ENCODE peak calls at places on chromosomes 2 and 18, in six cellular contexts. Y is sigmoid colon, Q is AG04450, N is stomach, Z is IMR-90, X is fibroblast of lung. R is an unnamed sample.
A peak's percentile ranks its signal among the peaks of the same experiment; 100 is the strongest.

GRCh38 chr18:48132993-48133674 is 202.7 kb upstream of the SMAD2 start:
- DNase-seq in Y (no peak), Q (no peak), N (no peak), Z (no peak), X (peak; percentile 5), R (no peak)

GRCh38 chr2:238434846-238435751 is 8.4 kb downstream of the ASB1 start:
- DNase-seq in Y (no peak), N (no peak), Z (no peak), Q (no peak), X (no peak), R (no peak)

GRCh38 chr2:119692954-119693353 is 14.0 kb downstream of the TMEM177 start:
- DNase-seq in Y (peak; percentile 45), Z (no peak), N (no peak), Q (no peak), X (no peak), R (no peak)

GRCh38 chr2:233236820-233237589 is 14.5 kb upstream of the ATG16L1 start:
- DNase-seq in Z (no peak), Q (no peak), N (no peak), Y (no peak), X (no peak), R (no peak)

GRCh38 chr18:34153711-34154110 is 71.0 kb downstream of the NOL4 start:
- DNase-seq in X (peak; percentile 24), Y (no peak), Q (no peak), Z (peak; percentile 16), N (no peak), R (no peak)

GRCh38 chr2:83394134-83394965 is 1064.7 kb downstream of the SUCLG1 start:
- DNase-seq in Y (no peak), Q (no peak), N (no peak), X (no peak), Z (no peak), R (no peak)

GRCh38 chr2:30234180-30234971 is 3.0 kb downstream of the LBH start:
- DNase-seq in Q (peak; percentile 83), Z (peak; percentile 96), Y (peak; percentile 77), N (peak; percentile 35), X (peak; percentile 98), R (no peak)

GRCh38 chr2:102185347-102185746 is 1.5 kb upstream of the IL1RL2 start:
- DNase-seq in X (no peak), Q (no peak), N (no peak), Z (no peak), Y (no peak), R (no peak)

GRCh38 chr2:25606892-25607291 is 66.5 kb downstream of the DTNB start:
- DNase-seq in Q (no peak), Y (no peak), N (no peak), Z (peak; percentile 41), X (peak; percentile 22), R (no peak)

GRCh38 chr18:10153924-10154635 is 240.3 kb downstream of the VAPA start:
- DNase-seq in X (no peak), Q (no peak), Z (no peak), N (no peak), Y (no peak), R (no peak)

GRCh38 chr2:68000170-68000825 is 62.5 kb downstream of the C1D start:
- DNase-seq in Q (no peak), N (no peak), Y (no peak), Z (peak; percentile 59), X (peak; percentile 61), R (no peak)

GRCh38 chr2:201936817-201937216 is 96.8 kb upstream of the FZD7 start:
- DNase-seq in Z (no peak), Y (no peak), Q (no peak), X (no peak), N (no peak), R (no peak)

GRCh38 chr18:39406941-39407340 is 1841.3 kb upstream of the CELF4 start:
- DNase-seq in X (no peak), N (no peak), Q (no peak), Z (no peak), Y (no peak), R (no peak)

GRCh38 chr2:150088538-150088937 is 398.9 kb downstream of the RND3 start:
- DNase-seq in X (peak; percentile 36), Q (no peak), Y (no peak), N (no peak), Z (peak; percentile 15), R (no peak)

GRCh38 chr18:45526120-45526841 is 89.0 kb upstream of the SLC14A2 start:
- DNase-seq in X (peak; percentile 71), Z (no peak), N (no peak), Q (no peak), Y (no peak), R (no peak)

GRCh38 chr18:69774831-69775230 is 172.8 kb downstream of the CD226 start:
- DNase-seq in N (no peak), Z (peak; percentile 16), Q (no peak), X (no peak), Y (no peak), R (no peak)

GRCh38 chr2:238061310-238062202 is 755 bp downstream of the SCLY start:
- DNase-seq in Q (no peak), Y (peak; percentile 76), Z (peak; percentile 33), N (no peak), X (peak; percentile 34), R (no peak)

GRCh38 chr2:65128297-65129190 is 1.4 kb downstream of the RAB1A start:
- DNase-seq in Q (no peak), Y (no peak), Z (peak; percentile 45), X (peak; percentile 62), N (peak; percentile 53), R (no peak)

GRCh38 chr2:112121682-112122254 is 16.4 kb upstream of the FBLN7 start:
- DNase-seq in Y (no peak), Q (peak; percentile 18), Z (peak; percentile 66), N (no peak), X (peak; percentile 44), R (no peak)

GRCh38 chr18:36901277-36901701 is 72.4 kb downstream of the KIAA1328 start:
- DNase-seq in N (no peak), X (peak; percentile 15), Z (peak; percentile 24), Q (no peak), Y (no peak), R (no peak)

GRCh38 chr18:8366070-8366469 is 243.2 kb upstream of the RAB12 start:
- DNase-seq in Z (no peak), Y (no peak), N (no peak), X (no peak), Q (no peak), R (no peak)

DNA sequence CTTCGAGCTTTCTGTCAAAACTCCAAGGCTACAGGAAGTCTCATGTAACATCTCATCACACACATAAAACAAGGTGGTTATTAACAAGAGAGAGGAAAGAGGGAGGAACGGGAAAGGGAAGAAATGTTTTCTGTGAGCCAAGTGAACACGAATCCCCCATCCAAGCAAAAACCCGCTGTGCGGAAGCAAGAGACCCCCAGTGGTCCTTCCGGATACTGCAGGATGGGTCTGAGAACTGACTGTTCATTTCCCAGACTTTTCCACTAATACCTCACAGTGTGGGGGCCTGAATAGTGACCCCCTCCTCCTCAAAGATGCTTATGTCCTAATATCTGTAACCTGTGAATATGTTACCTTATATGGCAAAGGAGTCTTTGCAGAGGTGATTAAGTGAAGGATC is 19.0 kb upstream of the DIPK1C start:
- DNase-seq in N (no peak), Q (no peak), Z (peak; percentile 8), Y (no peak), X (no peak), R (no peak)
- TF ChIP-seq CTCF in N (no peak), Q (peak; percentile 80), Z (peak; percentile 50), Y (no peak), X (peak; percentile 84), R (peak; percentile 76)

DNA sequence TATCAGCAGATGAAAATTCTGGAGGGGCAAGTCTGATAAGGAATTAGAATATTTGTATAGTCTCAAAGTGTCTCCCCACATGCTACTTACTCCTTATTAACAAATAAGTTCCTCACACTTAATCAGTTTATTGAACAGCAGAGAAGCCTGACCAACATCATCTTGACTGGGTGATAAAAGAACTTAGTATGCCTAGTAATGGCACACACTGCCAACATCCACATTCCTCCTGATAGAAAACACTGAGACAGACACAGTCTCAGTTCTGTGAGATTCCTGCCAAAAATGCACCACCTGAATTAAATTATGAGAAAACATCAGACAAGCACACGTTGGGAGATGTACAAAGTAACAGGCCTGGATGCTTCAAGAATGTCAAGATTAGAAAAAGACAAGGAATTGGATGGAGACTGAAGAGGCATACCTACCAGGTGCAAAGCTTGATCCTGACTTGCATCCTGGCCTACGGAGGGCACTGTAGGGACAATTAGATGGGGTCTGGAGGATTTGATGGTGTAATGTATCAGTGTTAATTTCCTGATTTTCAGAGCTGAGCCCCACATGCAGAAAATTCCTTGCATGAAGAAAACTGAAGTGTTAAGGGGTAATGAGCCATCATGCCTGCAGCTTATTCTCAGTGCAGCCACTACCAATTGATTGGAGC is 200.4 kb upstream of the SH3BP4 start:
- DNase-seq in N (no peak), X (peak; percentile 22), Y (no peak), Z (no peak), Q (no peak), R (no peak)
- TF ChIP-seq CTCF in N (no peak), X (no peak), Y (no peak), Z (no peak), Q (no peak), R (peak; percentile 22)

DNA sequence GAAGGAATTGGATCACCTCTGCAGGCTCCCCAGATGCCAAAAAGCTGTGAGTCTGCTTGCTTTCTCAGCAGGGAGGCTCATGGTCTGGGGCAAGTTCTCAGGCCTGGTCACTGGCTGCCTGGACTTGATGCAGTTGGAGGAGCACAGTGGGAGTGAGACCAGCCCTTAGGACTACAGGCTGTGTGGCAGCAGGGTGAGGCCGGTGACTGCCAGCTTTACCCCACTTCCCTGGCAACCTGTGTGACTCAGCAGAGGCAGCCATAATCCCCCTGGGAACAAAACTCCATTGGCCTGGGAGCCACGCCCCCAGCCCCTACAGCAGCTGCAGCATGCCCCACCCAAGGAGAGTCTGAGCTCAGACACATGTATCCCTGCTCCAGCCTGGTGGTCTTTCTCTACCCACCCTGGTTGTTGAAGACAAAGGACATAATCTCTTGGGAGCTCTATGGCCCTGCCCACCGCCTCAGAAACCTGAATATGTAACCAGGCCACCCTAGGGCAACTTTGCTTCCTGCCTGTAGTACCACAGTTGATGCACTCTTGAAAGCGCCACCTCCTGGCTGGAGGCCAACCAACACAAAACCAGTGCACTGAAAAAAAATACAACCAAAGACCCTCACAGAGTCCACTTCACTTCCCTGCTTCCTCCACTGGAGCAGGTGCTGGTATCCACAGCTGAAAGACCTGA is 106.8 kb upstream of the SPATS2L start:
- DNase-seq in Y (no peak), Q (no peak), X (peak; percentile 3), Z (no peak), N (no peak), R (no peak)
- TF ChIP-seq CTCF in Y (no peak), Q (no peak), X (no peak), Z (no peak), N (no peak), R (no peak)

GRCh38 chr2:141109633-141110032 is 1021.2 kb downstream of the LRP1B start:
- DNase-seq in Q (no peak), N (no peak), Y (no peak), X (no peak), Z (no peak), R (no peak)
- TF ChIP-seq CTCF in Q (peak; percentile 36), N (no peak), Y (no peak), X (peak; percentile 31), Z (peak; percentile 16), R (peak; percentile 47)